ENCODE peak calls at places on chromosomes 11 and 22, in seven cellular contexts. F, Y, Q, W, J, P and V are unnamed samples.

GRCh38 chr11:2301631-2302272 is at the start of the genes C11orf21 and TSPAN32:
- DNase-seq in F (no peak), Y (peak), Q (no peak), W (no peak), J (no peak), P (peak), V (no peak)

GRCh38 chr11:108947654-108948570 is 283.0 kb downstream of the DDX10 start:
- DNase-seq in F (no peak), Y (peak), Q (no peak), W (peak), J (no peak), P (no peak), V (no peak)

GRCh38 chr11:58900479-58901420 is 38.5 kb upstream of the GLYATL1 start:
- DNase-seq in F (peak), Y (peak), Q (no peak), W (peak), J (peak), P (peak), V (no peak)

GRCh38 chr11:109939176-109939810 is 153.9 kb upstream of the ZC3H12C start:
- DNase-seq in F (peak), Y (peak), Q (peak), W (peak), J (no peak), P (peak), V (peak)

GRCh38 chr11:36713715-36714114 is 115.7 kb upstream of the RAG2 start:
- DNase-seq in F (no peak), Y (no peak), Q (no peak), W (no peak), J (no peak), P (no peak), V (no peak)

GRCh38 chr11:23755769-23756168 is 741.1 kb upstream of the LUZP2 start:
- DNase-seq in F (no peak), Y (no peak), Q (no peak), W (peak), J (no peak), P (peak), V (no peak)

GRCh38 chr11:64534950-64535349 is 56.1 kb upstream of the SLC22A12 start:
- DNase-seq in F (no peak), Y (no peak), Q (no peak), W (no peak), J (no peak), P (no peak), V (no peak)

GRCh38 chr22:28923826-28924732 is 40.7 kb downstream of the ZNRF3 start:
- DNase-seq in F (no peak), Y (no peak), Q (no peak), W (no peak), J (peak), P (no peak), V (no peak)

GRCh38 chr11:19275496-19275895 is 34.8 kb upstream of the E2F8 start:
- DNase-seq in F (no peak), Y (no peak), Q (no peak), W (no peak), J (no peak), P (no peak), V (no peak)

GRCh38 chr11:114059278-114059983 is at the start of gene ZBTB16:
- DNase-seq in F (no peak), Y (no peak), Q (peak), W (peak), J (peak), P (no peak), V (no peak)

GRCh38 chr22:19779685-19780268 is 19.2 kb downstream of the TBX1 start:
- DNase-seq in F (no peak), Y (no peak), Q (no peak), W (no peak), J (peak), P (no peak), V (no peak)

GRCh38 chr22:39277135-39277607 is 32.4 kb upstream of the PDGFB start:
- DNase-seq in F (peak), Y (no peak), Q (peak), W (peak), J (no peak), P (peak), V (no peak)

GRCh38 chr22:43883012-43883661 is 8.7 kb downstream of the PNPLA5 start:
- DNase-seq in F (no peak), Y (peak), Q (peak), W (peak), J (peak), P (peak), V (peak)

GRCh38 chr11:26027887-26028286 is 304.0 kb upstream of the ANO3 start:
- DNase-seq in F (no peak), Y (no peak), Q (no peak), W (no peak), J (no peak), P (no peak), V (no peak)

GRCh38 chr11:25449100-25449499 is 882.8 kb upstream of the ANO3 start:
- DNase-seq in F (no peak), Y (no peak), Q (no peak), W (no peak), J (no peak), P (no peak), V (no peak)